ENCODE peak calls at places on chromosome 7, in ten cellular contexts. A is amniotic epithelial cell; D is brain microvascular endothelial cell; R is stimulated activated naive CD8-positive, alpha-beta T cell treated with anti-CD3 and anti-CD28 coated beads, Interleukin-15, Interleukin-2, amounts not matched to agents 100 U/mL and 50 U/mL, for 24 hours; L is renal cortical epithelial cell; P is M059J; C is smooth muscle cell of the brain vasculature; Q is NCI-H2171 treated with DMSO at 0.1 percent for 48 hours; V is AG20443; I is OCI-LY7. K is an unnamed sample.

GRCh38 chr7:90176195-90176594 is 21.9 kb downstream of the STEAP1 start:
- DNase-seq in D (no peak), I (no peak), C (no peak), L (no peak), V (no peak), R (no peak), Q (no peak), P (no peak), A (no peak), K (no peak)

GRCh38 chr7:140212100-140212881 is 35.5 kb upstream of the KDM7A start:
- DNase-seq in D (no peak), V (peak; percentile 35), A (no peak), P (no peak), C (no peak), R (no peak), L (no peak), I (no peak), Q (no peak), K (no peak)

GRCh38 chr7:148262721-148263229 is 327.8 kb upstream of the C7orf33 start:
- DNase-seq in V (peak; percentile 84), C (no peak), D (peak; percentile 47), R (peak; percentile 77), P (peak; percentile 28), Q (peak; percentile 66), L (peak; percentile 13), I (peak; percentile 51), A (peak; percentile 10), K (peak; percentile 85)

GRCh38 chr7:50664461-50664922 is 99.3 kb upstream of the DDC start:
- DNase-seq in Q (no peak), L (peak; percentile 98), D (peak; percentile 42), V (peak; percentile 76), P (peak; percentile 98), R (peak; percentile 34), I (no peak), C (no peak), A (peak; percentile 88), K (no peak)

GRCh38 chr7:2019693-2020511 is 212.8 kb downstream of the MAD1L1 start:
- DNase-seq in V (peak; percentile 89), Q (no peak), D (peak; percentile 79), A (peak; percentile 69), R (peak; percentile 59), L (peak; percentile 10), P (peak; percentile 36), C (peak; percentile 76), I (no peak), K (peak; percentile 62)

GRCh38 chr7:51290702-51291290 is 25.8 kb downstream of the COBL start:
- DNase-seq in V (no peak), A (no peak), P (no peak), Q (no peak), L (no peak), C (no peak), D (no peak), R (no peak), I (no peak), K (peak; percentile 18)

GRCh38 chr7:105521027-105521730 is 892 bp downstream of the PUS7 start:
- DNase-seq in P (peak; percentile 76), R (peak; percentile 57), V (peak; percentile 56), C (no peak), D (peak; percentile 54), L (peak; percentile 53), A (peak; percentile 51), Q (peak; percentile 63), I (peak; percentile 51), K (peak; percentile 91)

GRCh38 chr7:9691286-9691685 is 1257.9 kb downstream of the NXPH1 start:
- DNase-seq in A (no peak), Q (no peak), L (no peak), R (no peak), P (no peak), D (no peak), V (no peak), I (no peak), C (no peak), K (peak; percentile 7)

GRCh38 chr7:127588697-127589482 is 679 bp downstream of the ARF5 start:
- DNase-seq in P (peak; percentile 62), R (peak; percentile 48), A (peak; percentile 41), D (peak; percentile 22), C (no peak), Q (peak; percentile 75), L (peak; percentile 25), I (peak; percentile 29), V (peak; percentile 71), K (peak; percentile 91)

GRCh38 chr7:3141326-3141725 is 97.7 kb upstream of the CARD11 start:
- DNase-seq in R (no peak), A (no peak), L (no peak), P (no peak), V (no peak), C (no peak), I (no peak), Q (no peak), D (no peak), K (no peak)

GRCh38 chr7:135253851-135254815 is 20.5 kb downstream of the STRA8 start:
- DNase-seq in C (peak; percentile 6), R (no peak), Q (no peak), P (peak; percentile 81), V (peak; percentile 88), L (peak; percentile 72), I (no peak), D (peak; percentile 61), A (peak; percentile 52), K (no peak)

GRCh38 chr7:87645446-87645845 is 17.2 kb downstream of the RUNDC3B start:
- DNase-seq in Q (no peak), L (no peak), C (no peak), P (no peak), V (no peak), D (no peak), R (no peak), I (no peak), A (no peak), K (no peak)

GRCh38 chr7:18357691-18358090 is 137.9 kb upstream of the HDAC9 start:
- DNase-seq in R (no peak), D (no peak), C (no peak), V (peak; percentile 22), A (peak; percentile 5), I (peak; percentile 46), P (peak; percentile 52), L (peak; percentile 30), Q (peak; percentile 17), K (no peak)

GRCh38 chr7:106036004-106036403 is 72.9 kb downstream of the CDHR3 start:
- DNase-seq in Q (no peak), V (no peak), D (no peak), P (no peak), R (no peak), L (no peak), A (no peak), C (no peak), I (no peak), K (no peak)

GRCh38 chr7:84218681-84219080 is 24.1 kb upstream of the SEMA3A start:
- DNase-seq in P (peak; percentile 60), Q (no peak), D (peak; percentile 85), C (no peak), V (no peak), R (no peak), A (peak; percentile 63), I (no peak), L (no peak), K (no peak)

GRCh38 chr7:13981070-13981469 is 8.4 kb downstream of the ETV1 start:
- DNase-seq in D (peak; percentile 93), A (peak; percentile 93), V (peak; percentile 92), Q (peak; percentile 30), I (no peak), C (peak; percentile 89), R (no peak), L (peak; percentile 100), P (peak; percentile 96), K (peak; percentile 84)

GRCh38 chr7:95871078-95871848 is 98.9 kb downstream of the DYNC1I1 start:
- DNase-seq in A (peak; percentile 49), L (peak; percentile 49), V (peak; percentile 69), D (peak; percentile 59), P (peak; percentile 62), R (no peak), I (peak; percentile 44), Q (peak; percentile 60), C (peak; percentile 37), K (peak; percentile 80)

GRCh38 chr7:38107486-38107893 is 70.6 kb upstream of the STARD3NL start:
- DNase-seq in V (peak; percentile 66), D (peak; percentile 55), I (peak; percentile 71), P (peak; percentile 74), R (peak; percentile 75), Q (peak; percentile 64), L (peak; percentile 61), C (peak; percentile 20), A (peak; percentile 51), K (peak; percentile 84)

GRCh38 chr7:123348700-123349099 is 148.9 kb upstream of the SLC13A1 start:
- DNase-seq in D (no peak), Q (no peak), R (no peak), V (no peak), L (peak; percentile 76), C (no peak), I (no peak), A (no peak), P (no peak), K (peak; percentile 23)

GRCh38 chr7:16492513-16493062 is 27.1 kb upstream of the SOSTDC1 start:
- DNase-seq in I (no peak), Q (no peak), P (no peak), V (no peak), D (peak; percentile 56), A (no peak), L (peak; percentile 73), C (no peak), R (no peak), K (peak; percentile 75)

GRCh38 chr7:134782121-134782623 is 2.7 kb downstream of the CALD1 start:
- DNase-seq in R (no peak), Q (no peak), P (peak; percentile 66), L (no peak), C (no peak), A (peak; percentile 68), I (no peak), D (no peak), V (no peak), K (no peak)

GRCh38 chr7:117637937-117638336 is 158.1 kb downstream of the CFTR start:
- DNase-seq in V (no peak), I (no peak), C (no peak), L (no peak), P (no peak), D (no peak), A (no peak), Q (no peak), R (no peak), K (no peak)

GRCh38 chr7:22234247-22234646 is 122.7 kb downstream of the RAPGEF5 start:
- DNase-seq in Q (no peak), A (no peak), V (no peak), D (peak; percentile 39), L (no peak), P (no peak), C (no peak), I (no peak), R (no peak), K (peak; percentile 32)

GRCh38 chr7:949021-949934 is 5.2 kb downstream of the ADAP1 start:
- DNase-seq in Q (no peak), D (no peak), L (no peak), R (no peak), V (no peak), A (no peak), P (peak; percentile 27), I (no peak), C (no peak), K (no peak)

GRCh38 chr7:83861-84632 is 108.3 kb upstream of the FAM20C start:
- DNase-seq in D (no peak), I (no peak), C (no peak), R (no peak), L (no peak), V (no peak), A (no peak), Q (no peak), P (no peak), K (no peak)

GRCh38 chr7:2823124-2823523 is 21.0 kb downstream of the GNA12 start:
- DNase-seq in L (no peak), A (peak; percentile 39), Q (no peak), P (no peak), R (no peak), C (no peak), V (no peak), D (no peak), I (no peak), K (no peak)

GRCh38 chr7:91683823-91684222 is 196.7 kb downstream of the MTERF1 start:
- DNase-seq in C (peak; percentile 12), D (peak; percentile 79), A (peak; percentile 96), Q (peak; percentile 67), R (no peak), L (no peak), P (peak; percentile 7), V (no peak), I (no peak), K (peak; percentile 18)

GRCh38 chr7:152931583-152931982 is 172.0 kb downstream of the ACTR3B start:
- DNase-seq in R (no peak), L (no peak), P (no peak), A (no peak), V (no peak), Q (no peak), C (no peak), I (no peak), D (no peak), K (peak; percentile 50)